ENCODE peak calls at places on chromosome 11, in four cellular contexts. W, R, C and Z are unnamed samples.

GRCh38 chr11:113234888-113235287 is 79.5 kb upstream of the TTC12 start:
- DNase-seq in W (peak), R (no peak), C (no peak), Z (no peak)

GRCh38 chr11:116687458-116688201 is 85.2 kb downstream of the BUD13 start:
- DNase-seq in C (no peak), W (no peak), R (no peak), Z (no peak)

GRCh38 chr11:2380807-2381350 is 3.8 kb downstream of the CD81 start:
- DNase-seq in R (no peak), C (no peak), W (peak), Z (no peak)

GRCh38 chr11:65486570-65487466 is 12.0 kb upstream of the MALAT1 start:
- DNase-seq in C (no peak), R (no peak), W (no peak), Z (no peak)

GRCh38 chr11:65798882-65799281 is 12.0 kb downstream of the OVOL1 start:
- DNase-seq in W (no peak), C (no peak), R (no peak), Z (no peak)

GRCh38 chr11:46718155-46719019 is 626 bp upstream of the F2 start:
- DNase-seq in R (peak), C (no peak), W (no peak), Z (no peak)

GRCh38 chr11:134412508-134413333 is 679 bp upstream of the B3GAT1 start:
- DNase-seq in R (no peak), C (no peak), W (peak), Z (no peak)

GRCh38 chr11:112670806-112671570 is 290.2 kb upstream of the NCAM1 start:
- DNase-seq in R (no peak), C (no peak), W (no peak), Z (no peak)

GRCh38 chr11:117143390-117143789 is 697 bp upstream of the PAFAH1B2 start:
- DNase-seq in R (peak), W (no peak), C (no peak), Z (peak)

GRCh38 chr11:2780850-2781412 is 81.1 kb upstream of the KCNQ1OT1 start:
- DNase-seq in C (no peak), R (no peak), W (no peak), Z (no peak)

GRCh38 chr11:44456544-44457270 is 108.8 kb upstream of the CD82 start:
- DNase-seq in C (no peak), W (no peak), R (no peak), Z (peak)

GRCh38 chr11:35814720-35815305 is 129.0 kb upstream of the LDLRAD3 start:
- DNase-seq in W (no peak), R (no peak), C (no peak), Z (no peak)